ENCODE peak calls at places on chromosomes 2 and 18, in ten cellular contexts. R is colonic mucosa, F is hepatocyte, J is cardiac fibroblast, N is fibroblast of the aortic adventitia, W is GM23338, M is IMR-90, K is dorsolateral prefrontal cortex, O is fibroblast of lung, U is prostate gland. V is an unnamed sample.

GRCh38 chr18:52002600-52002999 is 337.4 kb upstream of the DCC start:
- DNase-seq in R (no peak), F (no peak), J (no peak), N (no peak), W (no peak), M (no peak), K (no peak), O (no peak), U (no peak), V (no peak)

GRCh38 chr2:191166756-191167445 is 16.1 kb upstream of the STAT4 start:
- DNase-seq in R (no peak), F (no peak), J (peak; percentile 45), N (no peak), W (no peak), M (no peak), K (no peak), O (peak; percentile 39), U (no peak), V (no peak)

GRCh38 chr2:29273704-29274611 is 158.7 kb downstream of the CLIP4 start:
- DNase-seq in R (no peak), F (no peak), J (no peak), N (no peak), W (no peak), M (no peak), K (no peak), O (peak; percentile 17), U (no peak), V (no peak)

GRCh38 chr2:128198666-128199065 is 107.7 kb downstream of the UGGT1 start:
- DNase-seq in R (no peak), F (no peak), J (no peak), N (no peak), W (no peak), M (no peak), K (no peak), O (no peak), U (no peak), V (no peak)

GRCh38 chr18:3952031-3952430 is 502.1 kb downstream of the TGIF1 start:
- DNase-seq in R (no peak), F (no peak), J (no peak), N (no peak), W (no peak), M (no peak), K (no peak), O (no peak), U (no peak), V (no peak)

GRCh38 chr2:72165792-72166191 is 18.1 kb upstream of the CYP26B1 start:
- DNase-seq in R (no peak), F (no peak), J (peak; percentile 75), N (no peak), W (no peak), M (no peak), K (no peak), O (peak; percentile 36), U (no peak), V (no peak)

GRCh38 chr2:190812506-190813294 is 67.9 kb upstream of the GLS start:
- DNase-seq in R (no peak), F (no peak), J (peak; percentile 22), N (peak; percentile 79), W (no peak), M (peak; percentile 49), K (no peak), O (peak; percentile 75), U (no peak), V (no peak)

GRCh38 chr2:139175510-139175909 is 395.3 kb upstream of the NXPH2 start:
- DNase-seq in R (no peak), F (no peak), J (no peak), N (no peak), W (no peak), M (no peak), K (no peak), O (no peak), U (no peak), V (no peak)

GRCh38 chr2:43414586-43415125 is 181.2 kb downstream of the THADA start:
- DNase-seq in R (no peak), F (no peak), J (no peak), N (no peak), W (no peak), M (no peak), K (no peak), O (no peak), U (no peak), V (no peak)

GRCh38 chr2:66537001-66537400 is 102.1 kb downstream of the MEIS1 start:
- DNase-seq in R (no peak), F (no peak), J (no peak), N (no peak), W (peak; percentile 43), M (no peak), K (no peak), O (no peak), U (no peak), V (no peak)

GRCh38 chr2:239285932-239286230 is 114.9 kb downstream of the HDAC4 start:
- DNase-seq in R (no peak), F (no peak), J (no peak), N (no peak), W (no peak), M (no peak), K (no peak), O (no peak), U (no peak), V (no peak)

GRCh38 chr2:239283961-239284801 is 116.6 kb downstream of the HDAC4 start:
- DNase-seq in R (no peak), F (no peak), J (no peak), N (no peak), W (no peak), M (no peak), K (peak; percentile 28), O (no peak), U (no peak), V (no peak)

GRCh38 chr2:239286901-239287300 is 113.9 kb downstream of the HDAC4 start:
- DNase-seq in R (no peak), F (no peak), J (no peak), N (no peak), W (no peak), M (no peak), K (peak; percentile 26), O (no peak), U (no peak), V (no peak)

GRCh38 chr2:239283288-239283945 is 117.4 kb downstream of the HDAC4 start:
- DNase-seq in R (no peak), F (no peak), J (no peak), N (no peak), W (no peak), M (no peak), K (peak; percentile 15), O (no peak), U (no peak), V (no peak)

DNA sequence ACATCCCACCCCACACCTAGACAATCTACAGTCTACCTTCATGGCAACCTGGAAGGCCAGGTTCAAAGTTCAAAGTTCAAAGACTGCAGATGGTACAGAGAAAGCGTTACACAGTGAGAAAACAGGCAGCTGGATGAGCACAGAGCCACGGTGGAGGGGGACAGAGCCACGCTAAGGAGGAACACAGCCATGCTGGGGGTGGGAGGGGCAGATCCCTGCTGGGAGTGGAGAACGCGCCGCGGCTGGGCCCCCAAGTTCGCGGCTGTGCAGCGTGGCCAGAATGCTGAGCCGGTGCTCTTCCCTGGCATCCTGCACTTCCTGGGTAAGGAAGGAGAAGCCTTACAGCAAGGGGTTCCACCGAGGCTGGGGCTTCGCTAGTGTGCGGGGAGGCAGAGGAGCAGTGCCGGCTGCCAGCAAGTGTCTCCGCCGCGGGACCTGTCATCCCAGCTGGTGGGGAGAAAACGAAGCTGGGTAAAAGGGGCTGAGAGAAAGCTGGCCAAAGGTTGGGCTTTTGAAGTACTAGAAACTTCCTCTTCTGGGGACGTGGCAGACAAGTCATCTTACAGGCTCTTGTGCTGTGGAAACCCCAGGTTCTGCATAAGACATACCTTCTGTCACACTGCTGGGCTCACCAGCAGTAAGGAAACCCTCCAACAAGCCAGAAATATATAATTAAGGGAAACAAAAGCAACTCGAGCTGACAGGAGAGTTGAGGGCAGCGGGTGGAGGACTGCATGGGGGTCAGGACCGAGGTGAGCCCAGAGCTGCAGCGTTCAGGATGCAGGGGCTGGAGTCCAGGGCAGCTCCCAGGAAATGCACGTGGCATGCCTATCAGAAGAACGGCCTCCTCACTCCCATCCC is 115.5 kb downstream of the HDAC4 start:
- DNase-seq in R (no peak), F (no peak), J (no peak), N (no peak), W (no peak), M (no peak), K (peak; percentile 27), O (peak; percentile 59), U (no peak), V (peak; percentile 43)
- H3K4me3 ChIP-seq in R (peak overlapping the region; percentile 9), F (no peak overlapping the region), J (no peak overlapping the region), N (no peak overlapping the region), W (no peak overlapping the region), M (no peak overlapping the region), K (peak overlapping the region; percentile 21), O (no peak overlapping the region), U (no peak overlapping the region), V (peak overlapping the region; percentile 8)

GRCh38 chr18:2657043-2657512 is 1.6 kb downstream of the SMCHD1 start:
- DNase-seq in R (no peak), F (no peak), J (peak; percentile 17), N (peak; percentile 22), W (no peak), M (no peak), K (no peak), O (no peak), U (no peak), V (no peak)
- H3K4me3 ChIP-seq in R (peak overlapping the region; percentile 86), F (peak overlapping the region; percentile 85), J (peak overlapping the region; percentile 90), N (peak overlapping the region; percentile 93), W (peak overlapping the region; percentile 85), M (peak overlapping the region; percentile 91), K (peak overlapping the region; percentile 89), O (peak overlapping the region; percentile 59), U (peak overlapping the region; percentile 87), V (peak overlapping the region; percentile 96)

GRCh38 chr2:164800572-164800971 is 41.1 kb downstream of the COBLL1 start:
- DNase-seq in R (no peak), F (no peak), J (no peak), N (no peak), W (no peak), M (no peak), K (no peak), O (no peak), U (no peak), V (no peak)

GRCh38 chr2:164803772-164804466 is 37.7 kb downstream of the COBLL1 start:
- DNase-seq in R (no peak), F (no peak), J (peak; percentile 76), N (peak; percentile 64), W (no peak), M (peak; percentile 18), K (no peak), O (peak; percentile 20), U (no peak), V (no peak)

GRCh38 chr2:164796999-164797398 is 44.6 kb downstream of the COBLL1 start:
- DNase-seq in R (no peak), F (no peak), J (no peak), N (no peak), W (no peak), M (no peak), K (no peak), O (no peak), U (no peak), V (no peak)

GRCh38 chr2:164802095-164802744 is 39.4 kb downstream of the COBLL1 start:
- DNase-seq in R (no peak), F (no peak), J (no peak), N (no peak), W (no peak), M (no peak), K (no peak), O (no peak), U (no peak), V (no peak)
- H3K4me3 ChIP-seq in R (no peak overlapping the region), F (no peak overlapping the region), J (no peak overlapping the region), N (no peak overlapping the region), W (no peak overlapping the region), M (no peak overlapping the region), K (no peak overlapping the region), O (no peak overlapping the region), U (no peak overlapping the region), V (no peak overlapping the region)

GRCh38 chr18:11148655-11149440 is 521 bp downstream of the PIEZO2 start:
- DNase-seq in R (no peak), F (peak; percentile 37), J (no peak), N (no peak), W (peak; percentile 60), M (no peak), K (no peak), O (no peak), U (no peak), V (no peak)
- H3K4me3 ChIP-seq in R (peak overlapping the region; percentile 21), F (peak overlapping the region; percentile 81), J (peak overlapping the region; percentile 56), N (no peak overlapping the region), W (peak overlapping the region; percentile 65), M (peak overlapping the region; percentile 69), K (peak overlapping the region; percentile 55), O (peak overlapping the region; percentile 27), U (peak overlapping the region; percentile 37), V (peak overlapping the region; percentile 16)